ENCODE peak calls at places on chromosomes 12 and 14, in five cellular contexts. O is cerebellar nuclear complex; S is stimulated activated CD8-positive, alpha-beta memory T cell treated with anti-CD3 and anti-CD28 coated beads, Interleukin-12 subunit alpha, Interleukin-12 subunit beta, amount 100 ng/mL, for 4 hours; R is effector CD8-positive, alpha-beta T cell; N is stimulated activated CD4-positive, alpha-beta T cell treated with anti-CD3 and anti-CD28 coated beads, Interleukin-1b, Interleukin-23, amount 100 ng/mL, for 4 hours. H is an unnamed sample.

GRCh38 chr14:53368714-53369191 is 215.6 kb upstream of the DDHD1 start:
- DNase-seq in O (no peak), S (no peak), R (no peak), N (no peak), H (no peak)

GRCh38 chr12:115761784-115762183 is 515.7 kb downstream of the MED13L start:
- DNase-seq in O (no peak), S (no peak), R (no peak), N (no peak), H (no peak)

GRCh38 chr12:52015393-52016081 is 8.8 kb downstream of the TAMALIN start:
- DNase-seq in O (no peak), S (no peak), R (no peak), N (no peak), H (no peak)

GRCh38 chr14:104284636-104285482 is 146.5 kb downstream of the KIF26A start:
- DNase-seq in O (no peak), S (no peak), R (no peak), N (no peak), H (no peak)

GRCh38 chr12:27610380-27610779 is 85.9 kb upstream of the REP15 start:
- DNase-seq in O (no peak), S (no peak), R (no peak), N (no peak), H (no peak)

GRCh38 chr12:6205144-6205539 is 4.9 kb downstream of the CD9 start:
- DNase-seq in O (no peak), S (no peak), R (no peak), N (no peak), H (no peak)

GRCh38 chr12:24599737-24600136 is 349.2 kb downstream of the BCAT1 start:
- DNase-seq in O (no peak), S (no peak), R (no peak), N (no peak), H (no peak)

GRCh38 chr12:132391326-132392041 is 62.1 kb upstream of the GALNT9 start:
- DNase-seq in O (no peak), S (no peak), R (no peak), N (no peak), H (no peak)

GRCh38 chr14:64722842-64723447 is 18.7 kb downstream of the PLEKHG3 start:
- DNase-seq in O (no peak), S (no peak), R (no peak), N (no peak), H (no peak)

GRCh38 chr14:34993444-34993843 is 10.7 kb downstream of the SRP54 start:
- DNase-seq in O (no peak), S (no peak), R (no peak), N (no peak), H (no peak)

GRCh38 chr14:36057452-36058142 is 118.9 kb downstream of the PTCSC3 start:
- DNase-seq in O (no peak), S (no peak), R (no peak), N (no peak), H (no peak)

GRCh38 chr14:96053236-96053599 is 14.1 kb downstream of the C14orf132 start:
- DNase-seq in O (no peak), S (no peak), R (no peak), N (no peak), H (no peak)

GRCh38 chr12:79547044-79547734 is 143.6 kb downstream of the PAWR start:
- DNase-seq in O (no peak), S (no peak), R (no peak), N (no peak), H (no peak)

GRCh38 chr14:90645842-90646443 is 170.3 kb downstream of the TTC7B start:
- DNase-seq in O (no peak), S (no peak), R (no peak), N (no peak), H (no peak)

GRCh38 chr12:108364879-108365278 is 25.8 kb upstream of the CMKLR1 start:
- DNase-seq in O (no peak), S (no peak), R (no peak), N (no peak), H (no peak)

GRCh38 chr14:102633906-102634595 is 41.6 kb downstream of the RCOR1 start:
- DNase-seq in O (no peak), S (no peak), R (no peak), N (no peak), H (no peak)

GRCh38 chr12:125137776-125138344 is 72.6 kb downstream of the AACS start:
- DNase-seq in O (no peak), S (no peak), R (no peak), N (no peak), H (no peak)

GRCh38 chr14:67137744-67138371 is 51.4 kb upstream of the GARIN2 start:
- DNase-seq in O (no peak), S (no peak), R (no peak), N (no peak), H (no peak)

GRCh38 chr12:2794261-2794735 is 472 bp upstream of the FKBP4 start:
- DNase-seq in O (no peak), S (peak), R (peak), N (no peak), H (peak)

GRCh38 chr12:11694528-11694927 is 45.1 kb downstream of the ETV6 start:
- DNase-seq in O (no peak), S (no peak), R (no peak), N (no peak), H (no peak)

GRCh38 chr12:76402259-76402658 is 54.0 kb upstream of the BBS10 start:
- DNase-seq in O (no peak), S (no peak), R (no peak), N (no peak), H (no peak)

GRCh38 chr14:35879654-35880249 is 53.6 kb downstream of the BRMS1L start:
- DNase-seq in O (no peak), S (no peak), R (no peak), N (no peak), H (no peak)

GRCh38 chr14:29166507-29166906 is 399.9 kb downstream of the FOXG1 start:
- DNase-seq in O (no peak), S (no peak), R (no peak), N (no peak), H (no peak)

GRCh38 chr12:31324116-31324844 is 1.7 kb downstream of the SINHCAF start:
- DNase-seq in O (no peak), S (peak), R (peak), N (peak), H (no peak)

GRCh38 chr14:74019743-74020142 is 594 bp downstream of the BBOF1 start:
- DNase-seq in O (no peak), S (no peak), R (no peak), N (no peak), H (no peak)

GRCh38 chr12:46472893-46473633 is 100.5 kb upstream of the SLC38A2 start:
- DNase-seq in O (no peak), S (no peak), R (no peak), N (no peak), H (no peak)

GRCh38 chr12:29889737-29890136 is 106.0 kb upstream of the TMTC1 start:
- DNase-seq in O (no peak), S (no peak), R (no peak), N (no peak), H (no peak)

GRCh38 chr12:130775953-130776856 is 60.1 kb upstream of the RIMBP2 start:
- DNase-seq in O (no peak), S (peak), R (no peak), N (peak), H (no peak)

GRCh38 chr12:130164931-130165330 is 2.7 kb downstream of the FZD10 start:
- DNase-seq in O (no peak), S (no peak), R (no peak), N (no peak), H (no peak)

GRCh38 chr14:68295316-68295816 is 475.8 kb downstream of the RAD51B start:
- DNase-seq in O (no peak), S (no peak), R (no peak), N (no peak), H (no peak)

GRCh38 chr14:100641274-100641860 is 54.1 kb upstream of the BEGAIN start:
- DNase-seq in O (no peak), S (no peak), R (no peak), N (no peak), H (no peak)